ENCODE peak calls at places on chromosomes 1 and 21, in four cellular contexts. S is GM12878, A is foreskin fibroblast, W is endothelial cell. B is an unnamed sample.

GRCh38 chr21:45996311-45997204 is 15.0 kb downstream of the COL6A1 start:
- DNase-seq in W (peak; percentile 2), S (no peak), A (peak; percentile 9), B (no peak)

GRCh38 chr1:90718411-90719320 is 1.6 kb upstream of the BARHL2 start:
- DNase-seq in S (no peak), W (peak; percentile 45), A (no peak), B (no peak)

GRCh38 chr1:165364432-165365133 is 8.1 kb upstream of the LMX1A start:
- DNase-seq in W (no peak), A (peak; percentile 81), S (no peak), B (no peak)

GRCh38 chr1:117753652-117754051 is 147.8 kb downstream of the TENT5C start:
- DNase-seq in S (no peak), A (peak; percentile 72), W (no peak), B (no peak)

GRCh38 chr1:112714313-112715263 is 544 bp downstream of the PPM1J start:
- DNase-seq in A (peak; percentile 51), W (peak; percentile 43), S (no peak), B (no peak)

GRCh38 chr1:114164840-114165543 is 11.3 kb upstream of the SYT6 start:
- DNase-seq in S (peak; percentile 20), W (no peak), A (no peak), B (no peak)

GRCh38 chr1:53481456-53481855 is 22.3 kb downstream of the DMRTB1 start:
- DNase-seq in S (no peak), W (no peak), A (no peak), B (no peak)

GRCh38 chr1:209816923-209817322 is 10.8 kb upstream of the UTP25 start:
- DNase-seq in W (no peak), S (no peak), A (no peak), B (no peak)

GRCh38 chr1:165949335-165950130 is 122.1 kb downstream of the UCK2 start:
- DNase-seq in W (peak; percentile 68), A (peak; percentile 19), S (no peak), B (peak; percentile 36)

GRCh38 chr1:92538413-92539061 is 51.8 kb upstream of the GFI1 start:
- DNase-seq in A (no peak), W (no peak), S (peak; percentile 51), B (no peak)

GRCh38 chr1:9536301-9536700 is 3.0 kb upstream of the SLC25A33 start:
- DNase-seq in S (no peak), W (no peak), A (no peak), B (no peak)

GRCh38 chr1:236103646-236104218 is 38.6 kb upstream of the GPR137B start:
- DNase-seq in A (peak; percentile 81), W (peak; percentile 59), S (no peak), B (peak; percentile 65)

DNA sequence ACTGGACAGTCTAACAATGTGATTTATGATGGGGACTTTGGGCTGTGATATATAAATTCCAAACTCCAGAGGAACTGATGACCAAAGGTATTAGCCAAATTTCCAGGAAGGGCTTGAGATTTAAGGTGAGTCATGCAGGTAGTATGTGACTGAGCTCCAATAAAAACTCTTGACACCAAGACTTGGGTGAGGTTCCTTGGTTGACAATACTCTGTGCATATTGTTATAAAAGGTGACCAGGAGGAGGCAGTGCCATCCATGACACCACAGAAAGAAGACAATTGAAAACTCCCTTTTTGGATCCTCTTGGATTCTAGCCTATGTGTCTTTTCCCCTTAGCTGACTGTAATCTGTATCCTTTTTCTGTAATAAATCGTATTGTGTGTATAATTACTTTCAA is 392.6 kb upstream of the LRRC7 start:
- DNase-seq in A (no peak), S (no peak), W (no peak), B (no peak)
- TF ChIP-seq CTCF in A (no peak), S (no peak), W (no peak), B (no peak)

DNA sequence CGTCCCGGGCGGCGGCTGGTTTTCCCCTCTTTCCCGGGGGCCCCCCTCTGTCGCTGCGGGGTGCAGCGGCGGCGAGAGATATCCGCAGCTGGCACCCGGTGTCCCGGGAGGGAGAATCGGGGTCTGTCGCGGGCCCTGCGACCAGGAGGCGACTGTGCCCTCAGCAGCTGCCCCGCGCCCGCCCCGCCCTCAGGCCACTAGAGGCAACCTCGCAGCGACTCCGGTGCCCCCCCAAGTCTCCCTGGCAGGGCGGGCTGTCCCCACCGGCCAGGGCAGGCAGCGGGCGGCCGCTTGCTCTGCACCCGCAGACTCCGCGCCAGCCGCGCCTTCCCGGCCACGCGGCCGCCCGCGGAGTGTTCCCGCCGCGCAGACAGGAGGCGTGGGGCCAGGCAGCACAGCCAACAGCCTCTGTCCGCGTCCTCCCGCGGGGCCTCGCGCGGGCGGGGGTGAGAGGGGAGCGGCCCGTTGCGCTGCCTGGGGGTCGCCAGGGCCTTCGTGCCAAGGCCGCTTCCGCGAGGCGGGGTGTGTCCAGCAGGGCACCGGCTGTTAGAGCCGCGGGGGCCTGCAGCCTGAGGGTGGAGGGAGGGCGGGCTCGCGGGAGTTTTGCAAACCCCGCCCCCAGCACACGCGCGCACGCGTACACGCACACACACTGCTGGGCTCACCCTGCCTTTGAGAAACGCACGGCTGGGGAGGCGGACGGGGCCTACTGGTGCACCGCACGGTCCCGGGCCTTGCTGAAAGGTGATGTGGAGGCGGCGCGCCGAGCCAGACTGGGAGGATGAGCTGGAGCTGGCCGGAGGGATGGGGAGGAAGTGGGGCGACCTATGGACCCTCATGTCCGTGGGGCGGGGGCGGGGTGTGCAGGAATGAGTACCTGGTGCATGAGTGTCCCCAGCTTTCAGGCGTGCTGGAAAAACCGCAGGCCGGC is 41.4 kb downstream of the KIAA1614 start:
- DNase-seq in S (peak; percentile 9), W (no peak), A (peak; percentile 82), B (no peak)
- TF ChIP-seq CTCF in S (no peak), W (no peak), A (no peak), B (no peak)

GRCh38 chr1:182700351-182700709 is 15.9 kb upstream of the RGS8 start:
- DNase-seq in W (no peak), A (no peak), S (no peak), B (no peak)
- TF ChIP-seq CTCF in W (no peak), A (no peak), S (no peak), B (no peak)

GRCh38 chr21:20591294-20591693 is 406.9 kb upstream of the NCAM2 start:
- DNase-seq in W (no peak), S (no peak), A (no peak), B (no peak)
- TF ChIP-seq CTCF in W (no peak), S (no peak), A (no peak), B (no peak)

DNA sequence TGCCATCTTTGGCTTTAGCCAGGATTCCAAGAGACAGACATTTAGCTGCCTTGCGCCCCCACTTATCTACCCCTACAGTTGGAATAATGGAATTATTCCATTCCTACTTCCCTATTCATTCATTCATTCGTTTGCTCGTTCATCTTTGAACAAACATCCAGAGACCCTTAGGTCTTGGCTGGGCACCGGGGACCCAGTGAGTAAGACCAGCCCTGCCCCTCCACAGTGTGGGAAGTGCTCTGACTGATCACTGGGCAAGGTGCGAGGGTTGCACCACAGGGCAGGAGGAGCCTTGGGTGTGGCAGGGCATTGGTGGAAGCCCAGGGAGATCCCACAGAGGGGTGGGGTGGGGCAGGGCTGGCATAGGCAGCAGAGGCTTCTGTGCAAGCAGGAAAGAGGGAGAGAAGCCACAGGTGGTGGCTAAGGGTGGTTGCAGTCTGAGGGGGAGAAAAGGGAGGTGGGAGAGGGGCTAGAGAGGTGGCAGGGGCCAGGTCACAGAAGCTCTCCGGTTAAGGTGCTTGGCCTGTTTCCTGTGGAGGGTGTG is 35.0 kb upstream of the TMEM61 start:
- DNase-seq in A (no peak), W (no peak), S (no peak), B (no peak)
- TF ChIP-seq CTCF in A (no peak), W (no peak), S (no peak), B (peak; percentile 8)